ENCODE peak calls at places on chromosomes 5 and 9, in five cellular contexts. O, W, Q, I and R are unnamed samples.

GRCh38 chr9:133476941-133477340 is 2.0 kb downstream of the SLC2A6 start:
- DNase-seq in O (no peak), W (no peak), Q (no peak), I (no peak), R (no peak)

GRCh38 chr9:88460583-88461332 is 72.5 kb downstream of the SPIN1 start:
- DNase-seq in O (no peak), W (no peak), Q (no peak), I (no peak), R (no peak)

GRCh38 chr5:112902561-112902960 is 19.5 kb downstream of the REEP5 start:
- DNase-seq in O (no peak), W (no peak), Q (no peak), I (no peak), R (no peak)

GRCh38 chr5:18305288-18305899 is 671.1 kb downstream of the TAF11L14 start:
- DNase-seq in O (no peak), W (no peak), Q (peak), I (no peak), R (peak)

GRCh38 chr5:69372394-69372793 is 2.8 kb downstream of the RAD17 start:
- DNase-seq in O (no peak), W (no peak), Q (no peak), I (no peak), R (no peak)

GRCh38 chr9:83434254-83434653 is 103.9 kb downstream of the FRMD3 start:
- DNase-seq in O (no peak), W (no peak), Q (no peak), I (no peak), R (no peak)

GRCh38 chr5:1402611-1403255 is 42.5 kb downstream of the SLC6A3 start:
- DNase-seq in O (no peak), W (peak), Q (no peak), I (no peak), R (no peak)

GRCh38 chr9:137583347-137583746 is 4.6 kb upstream of the DPH7 start:
- DNase-seq in O (no peak), W (no peak), Q (no peak), I (no peak), R (no peak)

GRCh38 chr5:61817472-61818326 is 485.6 kb downstream of the ZSWIM6 start:
- DNase-seq in O (no peak), W (no peak), Q (peak), I (no peak), R (no peak)

GRCh38 chr9:113772121-113772885 is 103.8 kb upstream of the ZNF618 start:
- DNase-seq in O (peak), W (no peak), Q (peak), I (no peak), R (peak)

GRCh38 chr9:20187318-20187717 is 398.5 kb upstream of the SLC24A2 start:
- DNase-seq in O (no peak), W (no peak), Q (no peak), I (no peak), R (no peak)

GRCh38 chr9:123299558-123300126 is 31.3 kb upstream of the STRBP start:
- DNase-seq in O (no peak), W (no peak), Q (no peak), I (no peak), R (no peak)

GRCh38 chr9:137454145-137454505 is 5.0 kb downstream of the NSMF start:
- DNase-seq in O (no peak), W (peak), Q (no peak), I (no peak), R (no peak)

GRCh38 chr9:107983191-107983603 is 493.6 kb upstream of the KLF4 start:
- DNase-seq in O (peak), W (no peak), Q (no peak), I (no peak), R (no peak)

GRCh38 chr5:43802119-43802518 is 199.1 kb downstream of the NNT start:
- DNase-seq in O (peak), W (no peak), Q (no peak), I (no peak), R (no peak)

GRCh38 chr9:132768932-132769894 is 98.9 kb downstream of the GTF3C4 start:
- DNase-seq in O (no peak), W (peak), Q (no peak), I (peak), R (no peak)

GRCh38 chr5:146595088-146595487 is 79.1 kb upstream of the GPR151 start:
- DNase-seq in O (no peak), W (no peak), Q (no peak), I (no peak), R (no peak)

GRCh38 chr5:57429513-57430120 is 53.0 kb downstream of the ACTBL2 start:
- DNase-seq in O (no peak), W (no peak), Q (no peak), I (no peak), R (no peak)

GRCh38 chr5:37889612-37890317 is 49.9 kb upstream of the GDNF start:
- DNase-seq in O (peak), W (no peak), Q (no peak), I (no peak), R (no peak)

GRCh38 chr9:136856541-136857141 is 4.5 kb downstream of the MAMDC4 start:
- DNase-seq in O (no peak), W (no peak), Q (no peak), I (no peak), R (no peak)

GRCh38 chr5:149022200-149022599 is 40.7 kb downstream of the SH3TC2 start:
- DNase-seq in O (no peak), W (no peak), Q (no peak), I (no peak), R (no peak)

GRCh38 chr9:15606667-15607472 is 54.0 kb downstream of the CCDC171 start:
- DNase-seq in O (no peak), W (no peak), Q (peak), I (no peak), R (peak)

GRCh38 chr9:129230302-129230701 is 52.2 kb upstream of the IER5L start:
- DNase-seq in O (no peak), W (no peak), Q (no peak), I (no peak), R (no peak)

GRCh38 chr5:174523311-174524159 is 200.8 kb upstream of the MSX2 start:
- DNase-seq in O (no peak), W (no peak), Q (no peak), I (no peak), R (no peak)